ENCODE peak calls at places on chromosome 14, in four cellular contexts. W is Peyer's patch, O is GM23338, H is ascending aorta. F is an unnamed sample.

GRCh38 chr14:99175331-99176155 is 96.5 kb downstream of the BCL11B start:
- DNase-seq in O (no peak), W (no peak), H (peak), F (no peak)

GRCh38 chr14:53796734-53797133 is 159.9 kb downstream of the BMP4 start:
- DNase-seq in O (no peak), H (no peak), W (no peak), F (no peak)

GRCh38 chr14:40842816-40843215 is 763.9 kb upstream of the LRFN5 start:
- DNase-seq in W (no peak), H (no peak), O (no peak), F (no peak)

GRCh38 chr14:54471641-54472040 is 17.1 kb downstream of the GMFB start:
- DNase-seq in H (no peak), O (no peak), W (no peak), F (no peak)

GRCh38 chr14:67564236-67564635 is 31.1 kb downstream of the PLEKHH1 start:
- DNase-seq in W (no peak), O (no peak), H (no peak), F (no peak)

GRCh38 chr14:79764288-79764687 is 447.0 kb downstream of the DIO2 start:
- DNase-seq in W (no peak), O (no peak), H (no peak), F (no peak)

GRCh38 chr14:79540394-79540793 is 670.9 kb downstream of the DIO2 start:
- DNase-seq in W (no peak), O (peak), H (no peak), F (no peak)

GRCh38 chr14:103109789-103110415 is 13.4 kb upstream of the TNFAIP2 start:
- DNase-seq in H (no peak), W (no peak), O (peak), F (peak)

GRCh38 chr14:47442206-47442605 is 233.2 kb downstream of the MDGA2 start:
- DNase-seq in H (no peak), W (no peak), O (peak), F (no peak)

GRCh38 chr14:70168401-70168800 is 20.4 kb downstream of the SLC8A3 start:
- DNase-seq in H (no peak), O (no peak), W (no peak), F (no peak)

GRCh38 chr14:101491841-101492240 is 69.5 kb upstream of the DIO3 start:
- DNase-seq in H (peak), W (no peak), O (no peak), F (no peak)

DNA sequence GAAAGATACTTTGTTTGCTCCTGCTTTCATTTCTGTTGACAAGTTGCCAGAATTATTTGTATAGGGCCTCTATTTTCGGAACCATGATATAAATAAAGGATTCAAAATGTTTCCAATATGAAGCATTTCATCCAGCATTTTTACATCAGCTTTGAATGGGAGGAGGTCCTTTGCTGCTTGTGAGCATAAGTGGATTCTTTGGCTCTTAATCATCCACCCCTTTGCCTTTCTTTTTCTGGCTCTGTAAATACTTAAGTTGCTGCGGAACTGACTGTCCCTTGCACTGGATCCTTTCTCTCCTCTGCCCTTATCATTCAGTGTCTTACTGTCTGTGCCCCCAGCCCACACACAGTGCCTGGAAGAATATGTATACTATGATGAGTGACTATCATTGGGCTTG is 357.3 kb upstream of the RGS6 start:
- DNase-seq in W (no peak), H (no peak), O (peak), F (no peak)
- H3K27ac ChIP-seq in W (no peak), H (peak), O (no peak), F (no peak)

DNA sequence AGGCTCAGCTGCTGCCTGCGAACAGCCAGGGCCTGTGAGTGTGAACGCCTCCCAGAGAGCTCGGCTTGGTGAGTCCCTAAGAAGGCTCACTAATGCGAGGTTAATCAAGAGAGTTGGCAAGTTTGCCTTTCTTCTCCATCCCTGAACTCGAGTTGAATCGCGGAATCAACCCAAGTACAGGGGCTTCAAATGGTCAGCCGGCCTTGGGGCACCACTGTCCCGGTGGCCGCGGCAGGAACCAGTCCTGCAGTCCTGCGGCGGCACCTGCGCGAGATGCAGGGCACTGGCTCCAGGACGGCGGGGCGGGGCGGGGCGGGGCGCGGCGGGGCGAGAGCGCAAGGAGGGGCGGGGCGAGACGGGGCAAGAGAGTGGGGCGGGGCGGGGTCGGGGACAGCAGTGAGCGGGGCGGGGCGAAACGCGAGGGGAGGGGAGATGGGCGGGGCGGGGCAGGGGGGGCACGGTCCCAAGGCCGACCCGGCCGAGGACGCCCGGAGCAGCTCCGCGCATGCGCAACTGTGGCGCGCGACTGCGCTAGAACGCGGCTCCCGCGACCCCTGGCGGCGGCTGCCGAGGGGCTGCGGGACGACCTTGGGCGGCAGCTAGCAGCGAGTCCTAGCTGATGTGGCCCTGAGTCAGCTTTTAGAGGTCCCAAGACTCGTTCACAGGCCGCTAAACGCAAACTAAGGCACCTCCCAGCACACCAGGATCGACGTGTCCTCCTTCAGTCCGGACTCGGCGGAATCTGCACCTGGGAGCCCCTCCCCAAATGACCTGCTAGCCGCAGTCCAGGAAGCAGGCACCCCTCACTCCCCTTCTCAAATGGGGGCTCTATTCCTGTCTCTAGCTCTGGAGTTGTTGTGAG is 58.0 kb downstream of the TTC7B start:
- DNase-seq in O (peak), H (peak), W (peak), F (peak)
- TF ChIP-seq CTCF in O (peak), H (peak), W (peak), F (peak)

GRCh38 chr14:94850332-94851211 is 80.7 kb upstream of the GSC start:
- DNase-seq in O (no peak), W (no peak), H (no peak), F (peak)
- H3K27ac ChIP-seq in O (no peak), W (no peak), H (no peak), F (peak)

GRCh38 chr14:68719634-68720384 is 73.1 kb downstream of the ZFP36L1 start:
- DNase-seq in O (no peak), W (no peak), H (no peak), F (no peak)

GRCh38 chr14:68713782-68714181 is 79.1 kb downstream of the ZFP36L1 start:
- DNase-seq in W (no peak), O (no peak), H (peak), F (no peak)

GRCh38 chr14:68718033-68718725 is 74.7 kb downstream of the ZFP36L1 start:
- DNase-seq in W (no peak), H (no peak), O (peak), F (no peak)

GRCh38 chr14:68715032-68715924 is 77.6 kb downstream of the ZFP36L1 start:
- DNase-seq in O (no peak), H (peak), W (no peak), F (no peak)

GRCh38 chr14:68716698-68717097 is 76.2 kb downstream of the ZFP36L1 start:
- DNase-seq in H (no peak), O (peak), W (no peak), F (peak)
- TF ChIP-seq CTCF in H (no peak), O (no peak), W (no peak), F (peak)

DNA sequence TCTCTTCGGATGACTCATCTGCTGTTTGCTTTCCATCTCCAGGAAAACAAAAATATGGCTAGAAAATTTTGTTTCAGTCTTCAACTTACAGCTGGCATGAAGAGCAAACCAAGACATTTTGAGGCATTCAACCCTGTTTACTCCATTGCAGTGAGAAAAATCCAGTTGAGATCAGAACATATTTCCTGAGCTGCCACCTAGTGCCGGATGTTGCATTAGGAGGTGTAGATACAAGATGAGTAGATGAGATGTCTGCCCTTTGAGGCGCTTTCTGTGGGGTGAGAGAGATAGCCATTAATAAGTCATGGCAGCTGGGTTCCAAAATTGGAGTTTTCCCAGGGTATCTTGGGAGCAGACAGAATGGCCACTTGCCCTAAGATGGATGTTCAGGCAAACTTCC is 171.1 kb downstream of the PRKCH start:
- DNase-seq in H (no peak), O (no peak), W (no peak), F (no peak)
- H3K27ac ChIP-seq in H (no peak), O (no peak), W (no peak), F (no peak)

DNA sequence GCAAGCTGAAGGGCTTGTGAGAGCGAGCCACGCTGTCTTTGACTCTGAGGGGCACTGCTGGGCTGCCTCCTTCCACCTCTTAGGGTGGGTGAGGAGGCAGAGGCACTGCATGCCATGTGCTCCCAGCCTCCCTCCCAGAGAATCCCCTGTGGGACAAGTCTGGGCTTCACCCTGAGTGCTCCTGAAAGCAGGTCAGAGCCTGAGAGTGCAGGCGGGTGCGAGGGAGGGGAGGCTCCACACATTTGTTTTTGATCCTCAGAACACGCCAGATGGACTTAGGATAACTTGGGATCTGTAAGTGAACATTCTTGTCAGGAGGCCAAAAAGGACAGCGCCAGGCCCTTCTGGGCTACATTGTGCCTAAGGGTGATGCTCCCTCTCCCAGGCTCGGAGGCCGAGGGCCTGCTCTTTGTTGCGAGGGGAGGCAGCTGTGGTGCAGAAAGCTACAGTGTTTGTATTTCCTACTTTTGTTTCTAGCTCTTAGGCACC is 155.4 kb downstream of the TMX1 start:
- DNase-seq in W (no peak), H (no peak), O (peak), F (peak)
- TF ChIP-seq CTCF in W (no peak), H (no peak), O (no peak), F (no peak)

GRCh38 chr14:22046063-22046462 is 372.4 kb upstream of the OR4E1 start:
- DNase-seq in W (no peak), O (no peak), H (no peak), F (no peak)

GRCh38 chr14:22052795-22053194 is 379.2 kb upstream of the OR4E1 start:
- DNase-seq in W (no peak), O (peak), H (no peak), F (no peak)

GRCh38 chr14:22044193-22044592 is 370.6 kb upstream of the OR4E1 start:
- DNase-seq in H (no peak), W (no peak), O (no peak), F (no peak)

GRCh38 chr14:22047105-22047504 is 373.5 kb upstream of the OR4E1 start:
- DNase-seq in W (no peak), H (no peak), O (peak), F (no peak)
- H3K27ac ChIP-seq in W (no peak), H (no peak), O (no peak), F (no peak)

GRCh38 chr14:95946867-95947266 is 70.2 kb downstream of the TUNAR start:
- DNase-seq in H (no peak), O (peak), W (no peak), F (no peak)
- TF ChIP-seq CTCF in H (no peak), O (no peak), W (no peak), F (no peak)

F was measured in transverse colon.